ENCODE peak calls at places on chromosome 6, in four cellular contexts. G is testis, H is endothelial cell of umbilical vein, Z is right lobe of liver. O is an unnamed sample.

GRCh38 chr6:111794716-111795452 is 78.4 kb downstream of the FYN start:
- DNase-seq in G (no peak), H (no peak), Z (no peak), O (no peak)

GRCh38 chr6:156557269-156557885 is 219.8 kb upstream of the ARID1B start:
- DNase-seq in G (peak; percentile 33), H (no peak), Z (no peak), O (peak; percentile 63)

GRCh38 chr6:89965441-89966249 is 71.4 kb downstream of the GJA10 start:
- DNase-seq in G (no peak), H (no peak), Z (no peak), O (no peak)

GRCh38 chr6:14134211-14134910 is 16.8 kb downstream of the CD83 start:
- DNase-seq in G (no peak), H (no peak), Z (no peak), O (no peak)

GRCh38 chr6:28953039-28953872 is 29.5 kb upstream of the TRIM27 start:
- DNase-seq in G (no peak), H (peak; percentile 58), Z (no peak), O (no peak)

GRCh38 chr6:148915889-148916288 is 169.1 kb downstream of the UST start:
- DNase-seq in G (no peak), H (no peak), Z (no peak), O (no peak)

GRCh38 chr6:160509610-160510009 is 154.5 kb downstream of the LPA start:
- DNase-seq in G (no peak), H (no peak), Z (no peak), O (no peak)

GRCh38 chr6:133895573-133896343 is 6.8 kb downstream of the TCF21 start:
- DNase-seq in G (peak; percentile 47), H (no peak), Z (no peak), O (no peak)

GRCh38 chr6:80250391-80250997 is 144.0 kb downstream of the BCKDHB start:
- DNase-seq in G (no peak), H (no peak), Z (no peak), O (no peak)

GRCh38 chr6:41371461-41371991 is 36.1 kb downstream of the NCR2 start:
- DNase-seq in G (peak; percentile 77), H (peak; percentile 33), Z (peak; percentile 59), O (peak; percentile 73)

DNA sequence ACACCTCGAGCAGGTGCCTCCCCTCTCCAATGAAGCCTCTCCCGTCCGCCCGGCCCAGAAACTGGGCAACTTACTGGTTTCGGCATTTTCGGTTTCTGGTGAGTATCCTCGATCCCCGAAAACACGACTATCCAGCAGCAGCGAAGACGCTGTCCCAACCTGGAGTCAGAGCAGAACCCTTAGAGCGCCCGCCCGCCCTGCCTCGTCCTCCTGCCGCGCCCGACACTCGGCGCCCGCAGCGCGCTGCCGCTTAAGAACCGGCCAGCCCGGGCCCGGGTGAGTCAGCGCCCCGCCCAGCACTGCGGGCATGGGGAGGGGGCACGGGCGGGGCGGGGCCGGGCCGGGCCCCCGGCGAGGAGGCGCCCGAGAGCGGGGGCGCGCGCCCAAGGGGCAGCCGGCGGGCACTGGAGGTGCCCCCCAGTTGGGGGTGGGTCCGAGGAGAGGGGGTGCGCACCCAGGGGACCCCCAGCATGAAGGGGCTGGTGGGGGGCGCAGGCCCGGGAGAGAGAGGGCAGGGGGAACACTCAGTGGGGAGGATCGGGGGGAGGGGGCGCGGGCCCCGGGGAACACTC is 1.1 kb downstream of the EZR start:
- DNase-seq in G (peak; percentile 84), H (peak; percentile 71), Z (peak; percentile 83), O (peak; percentile 96)
- TF ChIP-seq POLR2A in G (no peak), H (peak; percentile 94), Z (peak; percentile 94), O (peak; percentile 92)

GRCh38 chr6:31652925-31653724 is 664 bp upstream of the BAG6 start:
- DNase-seq in G (peak; percentile 94), H (no peak), Z (peak; percentile 86), O (peak; percentile 94)
- TF ChIP-seq POLR2A in G (peak; percentile 68), H (no peak), Z (peak; percentile 62), O (peak; percentile 59)

DNA sequence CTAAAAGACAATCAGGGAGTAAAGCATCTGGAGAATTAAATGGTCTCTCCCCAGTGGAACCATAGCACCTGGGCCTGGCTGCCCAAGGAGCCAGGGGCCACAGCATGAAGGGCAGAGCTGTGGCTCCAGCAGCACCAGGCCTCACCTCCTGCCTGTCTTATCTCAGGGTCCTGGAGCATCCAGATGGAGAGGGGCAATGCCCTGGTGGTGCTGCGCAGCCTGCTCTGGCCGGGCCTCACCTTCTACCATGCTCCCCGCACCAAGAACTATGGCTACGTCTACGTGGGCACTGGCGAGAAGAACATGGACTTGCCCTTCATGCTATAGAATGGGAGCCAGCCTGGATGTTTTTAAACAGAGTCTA is 17.0 kb downstream of the MRPS18A start:
- DNase-seq in G (no peak), H (no peak), Z (no peak), O (no peak)
- TF ChIP-seq POLR2A in G (no peak), H (no peak), Z (no peak), O (no peak)

GRCh38 chr6:99836471-99836870 is 157.6 kb downstream of the MCHR2 start:
- DNase-seq in G (no peak), H (no peak), Z (no peak), O (no peak)

GRCh38 chr6:99838607-99839006 is 155.4 kb downstream of the MCHR2 start:
- DNase-seq in G (no peak), H (no peak), Z (no peak), O (no peak)

DNA sequence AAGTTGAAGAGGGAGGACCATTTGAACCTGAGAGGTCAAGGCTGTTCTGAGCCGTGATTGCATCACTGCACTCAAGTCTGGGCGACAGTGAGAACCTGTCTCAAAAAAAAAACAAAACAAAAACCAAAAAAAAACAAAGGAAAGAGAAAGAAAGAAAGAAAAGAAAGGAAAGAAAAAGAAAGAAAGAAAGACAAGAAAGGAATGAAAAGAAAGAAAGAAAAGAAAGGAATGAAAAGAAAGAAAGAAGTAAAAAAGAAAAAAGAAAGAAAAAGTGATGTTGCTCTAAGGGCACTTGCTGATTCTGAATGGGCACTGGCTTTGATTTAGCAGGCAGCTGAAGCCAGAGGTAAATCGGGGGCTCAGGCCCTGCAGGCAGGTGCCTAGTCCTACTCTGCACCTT is 161.0 kb downstream of the MCHR2 start:
- DNase-seq in G (no peak), H (no peak), Z (no peak), O (no peak)
- TF ChIP-seq POLR2A in G (no peak), H (no peak), Z (no peak), O (no peak)

DNA sequence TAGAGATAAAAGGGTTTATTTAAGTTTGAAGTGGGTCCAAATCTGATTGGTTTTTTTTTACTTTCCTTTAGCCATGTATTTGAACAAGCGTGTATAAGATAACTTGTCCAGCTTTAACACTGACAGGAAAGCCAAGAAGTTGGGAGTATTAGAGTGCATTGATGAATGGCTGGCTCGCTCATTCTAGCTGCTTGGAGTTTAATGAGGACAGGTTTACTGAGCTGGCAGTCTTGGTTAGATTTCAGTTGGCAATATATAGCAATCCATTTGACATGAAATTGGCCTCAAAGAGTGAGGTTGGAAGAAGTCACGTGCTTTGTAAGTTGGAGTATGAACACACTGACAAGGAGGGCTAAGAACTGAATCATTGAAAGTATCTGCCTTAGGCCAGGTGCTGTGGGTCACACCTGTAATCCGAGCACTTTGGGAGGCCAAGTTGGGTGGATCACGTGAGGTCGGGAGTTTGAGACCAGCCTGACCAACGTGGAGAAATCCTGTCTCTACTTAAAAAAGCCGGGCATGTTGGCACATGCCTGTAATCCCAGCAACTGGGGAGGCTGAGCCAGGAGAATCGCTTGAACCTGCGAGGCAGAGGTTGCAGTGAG is 13.7 kb downstream of the SRSF3 start:
- DNase-seq in G (no peak), H (no peak), Z (peak; percentile 57), O (peak; percentile 25)
- TF ChIP-seq POLR2A in G (no peak), H (no peak), Z (peak; percentile 18), O (no peak)

GRCh38 chr6:30613251-30614043 is 3.6 kb downstream of the PPP1R10 start:
- DNase-seq in G (no peak), H (peak; percentile 24), Z (no peak), O (no peak)

GRCh38 chr6:30615219-30615957 is 1.7 kb downstream of the PPP1R10 start:
- DNase-seq in G (no peak), H (peak; percentile 85), Z (no peak), O (no peak)

GRCh38 chr6:30615958-30616810 is 859 bp downstream of the PPP1R10 start:
- DNase-seq in G (no peak), H (peak; percentile 43), Z (no peak), O (no peak)

GRCh38 chr6:30614044-30614842 is 2.8 kb downstream of the PPP1R10 start:
- DNase-seq in G (no peak), H (peak; percentile 14), Z (no peak), O (no peak)

DNA sequence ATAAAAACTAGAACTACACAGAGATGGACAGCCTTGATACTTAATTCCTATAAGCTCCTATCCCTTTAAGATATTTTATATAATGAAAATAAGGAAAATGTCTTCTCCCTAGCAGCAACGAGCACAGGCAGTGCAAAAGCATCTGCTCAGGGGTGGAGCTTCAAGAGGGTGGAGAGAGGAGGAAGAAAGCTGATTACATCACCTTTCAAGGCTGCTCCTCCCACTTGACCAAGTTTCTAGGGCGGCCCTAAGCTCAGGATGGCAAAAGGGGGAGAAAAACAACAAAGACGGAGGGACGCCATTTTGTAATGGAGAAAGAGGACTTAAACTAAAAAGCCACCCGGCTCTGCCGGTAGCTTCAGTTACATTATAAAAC is 2.2 kb downstream of the PPP1R10 start:
- DNase-seq in G (peak; percentile 95), H (peak; percentile 98), Z (peak; percentile 77), O (peak; percentile 90)
- TF ChIP-seq POLR2A in G (peak; percentile 90), H (no peak), Z (peak; percentile 62), O (peak; percentile 23)

GRCh38 chr6:27370391-27370790 is 18.2 kb upstream of the ZNF391 start:
- DNase-seq in G (no peak), H (no peak), Z (no peak), O (no peak)

GRCh38 chr6:27375613-27376079 is 12.9 kb upstream of the ZNF391 start:
- DNase-seq in G (no peak), H (no peak), Z (no peak), O (no peak)

DNA sequence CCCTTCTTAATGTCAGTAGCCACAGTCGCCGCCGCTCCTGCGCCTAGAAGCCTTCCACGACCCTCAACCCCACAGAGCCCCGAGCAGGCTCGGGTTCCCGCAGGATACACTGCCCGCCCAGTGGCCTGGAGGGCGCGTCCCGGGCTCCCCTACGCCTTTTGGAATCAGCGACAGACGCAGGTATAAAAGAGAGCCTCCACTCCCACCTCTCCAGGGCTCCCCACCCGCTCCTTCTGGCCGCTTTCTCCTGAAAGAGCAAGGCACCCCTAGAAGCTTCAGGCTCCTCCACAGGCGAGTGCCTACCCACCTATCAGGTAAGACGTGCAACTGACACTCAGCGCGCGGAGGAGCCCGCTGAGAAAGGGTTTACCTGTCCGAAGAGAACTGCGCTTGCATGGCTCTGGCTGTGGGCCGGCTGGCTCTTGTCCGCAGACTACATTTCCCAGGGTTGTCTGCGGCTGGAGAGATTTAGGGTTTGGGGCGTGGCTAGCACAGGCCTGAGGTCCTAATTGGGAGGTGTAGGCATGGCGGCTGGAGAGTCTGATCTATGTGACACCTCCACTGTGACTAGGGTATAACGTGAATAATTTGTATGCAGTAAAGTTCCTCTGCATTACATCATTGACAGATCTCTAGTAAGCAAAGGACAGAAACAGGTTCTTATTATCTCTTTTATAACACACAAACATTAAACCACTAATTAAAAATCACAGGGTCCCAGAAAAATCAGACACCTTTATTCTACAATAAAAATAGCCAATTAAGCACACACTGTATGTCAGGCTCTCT is 13.5 kb upstream of the ZNF391 start:
- DNase-seq in G (peak; percentile 88), H (peak; percentile 35), Z (peak; percentile 63), O (peak; percentile 93)
- TF ChIP-seq POLR2A in G (no peak), H (no peak), Z (no peak), O (no peak)